ENCODE peak calls at places on chromosomes 5 and 9, in five cellular contexts. F is sigmoid colon, O is MV-4-11, G is GM20000, N is NCI-H1694 treated with DMSO at 0.1 percent for 48 hours. R is an unnamed sample.

GRCh38 chr9:128141604-128142003 is 7.6 kb upstream of the LCN2 start:
- DNase-seq in N (no peak), G (no peak), F (no peak), O (no peak), R (no peak)

GRCh38 chr9:115138151-115138550 is 20.2 kb upstream of the TNC start:
- DNase-seq in N (no peak), F (no peak), G (no peak), O (no peak), R (no peak)

GRCh38 chr5:32088214-32088613 is 85.9 kb downstream of the GOLPH3 start:
- DNase-seq in G (no peak), O (peak), N (no peak), F (no peak), R (no peak)

GRCh38 chr5:157447246-157447645 is 12.8 kb upstream of the NIPAL4 start:
- DNase-seq in G (no peak), F (no peak), N (no peak), O (no peak), R (no peak)

GRCh38 chr5:125093776-125094175 is 347.3 kb upstream of the ZNF608 start:
- DNase-seq in F (no peak), G (no peak), N (no peak), O (no peak), R (no peak)

GRCh38 chr5:82812575-82812974 is 264.6 kb downstream of the TMEM167A start:
- DNase-seq in G (no peak), N (no peak), F (no peak), O (no peak), R (no peak)

GRCh38 chr5:118371973-118372650 is 616.2 kb downstream of the DTWD2 start:
- DNase-seq in N (no peak), F (no peak), G (no peak), O (no peak), R (peak)

GRCh38 chr9:137175345-137175961 is 3.6 kb upstream of the TMEM210 start:
- DNase-seq in N (no peak), G (peak), O (no peak), F (no peak), R (no peak)

GRCh38 chr9:82606761-82607382 is 456.1 kb downstream of the RASEF start:
- DNase-seq in F (peak), O (peak), G (peak), N (peak), R (peak)

GRCh38 chr5:7412369-7412768 is 16.4 kb downstream of the ADCY2 start:
- DNase-seq in G (no peak), O (no peak), N (no peak), F (no peak), R (no peak)

GRCh38 chr9:121298689-121299112 is 30.7 kb downstream of the GSN start:
- DNase-seq in O (no peak), G (peak), F (peak), N (no peak), R (no peak)

GRCh38 chr5:147534172-147534951 is 24.5 kb upstream of the DPYSL3 start:
- DNase-seq in F (no peak), N (no peak), O (no peak), G (no peak), R (peak)

GRCh38 chr5:118006229-118006628 is 982.1 kb downstream of the DTWD2 start:
- DNase-seq in F (no peak), O (peak), G (no peak), N (no peak), R (no peak)

GRCh38 chr9:96553070-96553469 is 66.6 kb downstream of the CDC14B start:
- DNase-seq in F (no peak), O (no peak), G (no peak), N (no peak), R (no peak)

GRCh38 chr5:53095931-53096525 is 13.5 kb downstream of the MOCS2 start:
- DNase-seq in N (peak), G (peak), O (peak), F (peak), R (peak)

GRCh38 chr9:5388026-5388806 is 48.5 kb upstream of the RLN1 start:
- DNase-seq in F (no peak), N (no peak), G (no peak), O (peak), R (no peak)

GRCh38 chr5:157523976-157524375 is 51.6 kb downstream of the ADAM19 start:
- DNase-seq in N (no peak), F (no peak), G (no peak), O (no peak), R (no peak)

GRCh38 chr5:6791031-6791577 is 77.9 kb downstream of the TENT4A start:
- DNase-seq in F (no peak), G (no peak), N (no peak), O (no peak), R (no peak)

GRCh38 chr5:61293051-61293450 is 39.0 kb upstream of the ZSWIM6 start:
- DNase-seq in G (no peak), O (no peak), N (no peak), F (no peak), R (no peak)

GRCh38 chr5:6000867-6001266 is 377.5 kb downstream of the MED10 start:
- DNase-seq in N (no peak), O (no peak), F (no peak), G (no peak), R (no peak)

GRCh38 chr5:142168365-142168764 is 59.8 kb downstream of the NDFIP1 start:
- DNase-seq in N (no peak), O (no peak), F (no peak), G (no peak), R (no peak)

GRCh38 chr9:136645903-136646754 is 16.6 kb upstream of the EGFL7 start:
- DNase-seq in N (no peak), G (no peak), F (no peak), O (no peak), R (no peak)

GRCh38 chr5:116361171-116361967 is 213.3 kb downstream of the SEMA6A start:
- DNase-seq in O (no peak), G (no peak), F (peak), N (no peak), R (no peak)

GRCh38 chr9:137892424-137893191 is 15.0 kb downstream of the CACNA1B start:
- DNase-seq in N (no peak), O (no peak), G (no peak), F (no peak), R (no peak)

GRCh38 chr9:80501635-80502034 is 929.9 kb downstream of the TLE4 start:
- DNase-seq in O (no peak), G (no peak), N (no peak), F (no peak), R (no peak)

GRCh38 chr5:107478068-107478641 is 192.6 kb downstream of the EFNA5 start:
- DNase-seq in N (no peak), G (no peak), F (no peak), O (no peak), R (no peak)

GRCh38 chr9:13575558-13575957 is 296.1 kb upstream of the MPDZ start:
- DNase-seq in F (no peak), N (no peak), O (no peak), G (no peak), R (no peak)

GRCh38 chr9:3434594-3434993 is 91.2 kb downstream of the RFX3 start:
- DNase-seq in F (no peak), G (no peak), O (peak), N (peak), R (no peak)

GRCh38 chr9:93467062-93467416 is 13.7 kb upstream of the FAM120AOS start:
- DNase-seq in N (no peak), F (no peak), O (no peak), G (no peak), R (no peak)

GRCh38 chr5:114700823-114701222 is 339.0 kb downstream of the KCNN2 start:
- DNase-seq in O (no peak), N (no peak), G (no peak), F (no peak), R (no peak)

GRCh38 chr5:179243333-179243732 is 101.9 kb downstream of the ADAMTS2 start:
- DNase-seq in N (no peak), F (peak), G (no peak), O (no peak), R (peak)

GRCh38 chr9:30796806-30797205 is 1587.6 kb upstream of the ACO1 start:
- DNase-seq in F (no peak), N (no peak), O (no peak), G (no peak), R (peak)

GRCh38 chr5:163760498-163760897 is 255.1 kb downstream of the MAT2B start:
- DNase-seq in O (no peak), G (no peak), F (no peak), N (no peak), R (no peak)

GRCh38 chr5:10601246-10602030 is 37.6 kb downstream of the ANKRD33B start:
- DNase-seq in N (peak), O (no peak), G (no peak), F (peak), R (peak)

R was measured in NCI-H446.